ENCODE peak calls at places on chromosomes 5 and 9, in four cellular contexts. M is K562, Z is HCT116, F is HepG2. J is an unnamed sample.

GRCh38 chr5:10552183-10553143 is 11.4 kb upstream of the ANKRD33B start:
- DNase-seq in Z (peak; percentile 42), F (no peak), M (no peak), J (no peak)

GRCh38 chr9:96139592-96140251 is 162.3 kb downstream of the HSD17B3 start:
- DNase-seq in M (no peak), F (no peak), Z (no peak), J (no peak)

GRCh38 chr5:173310296-173310769 is 17.9 kb downstream of the STC2 start:
- DNase-seq in F (no peak), Z (no peak), M (no peak), J (no peak)

GRCh38 chr9:107213561-107214028 is 69.5 kb upstream of the RAD23B start:
- DNase-seq in F (peak; percentile 78), Z (peak; percentile 96), M (no peak), J (peak; percentile 33)

GRCh38 chr5:35117960-35118359 is 70.2 kb upstream of the AGXT2 start:
- DNase-seq in F (no peak), M (no peak), Z (no peak), J (no peak)

GRCh38 chr9:70218767-70219166 is 40.0 kb upstream of the SMC5 start:
- DNase-seq in M (no peak), Z (no peak), F (no peak), J (no peak)

GRCh38 chr9:133954862-133955529 is 37.1 kb downstream of the VAV2 start:
- DNase-seq in Z (no peak), F (no peak), M (no peak), J (no peak)

GRCh38 chr9:72856985-72857631 is 95.7 kb downstream of the ALDH1A1 start:
- DNase-seq in Z (peak; percentile 65), M (peak; percentile 15), F (peak; percentile 65), J (no peak)

GRCh38 chr9:136345281-136346156 is 18.0 kb downstream of the DNLZ start:
- DNase-seq in F (peak; percentile 70), M (peak; percentile 79), Z (no peak), J (no peak)

GRCh38 chr5:55363861-55364260 is 56.1 kb downstream of the MTREX start:
- DNase-seq in M (no peak), Z (no peak), F (no peak), J (no peak)

GRCh38 chr5:30981576-30981975 is 211.9 kb upstream of the CDH6 start:
- DNase-seq in Z (no peak), F (no peak), M (no peak), J (no peak)

GRCh38 chr9:119343161-119343720 is 26.0 kb downstream of the BRINP1 start:
- DNase-seq in M (no peak), Z (no peak), F (no peak), J (no peak)

GRCh38 chr9:79759460-79759859 is 187.7 kb downstream of the TLE4 start:
- DNase-seq in Z (no peak), F (no peak), M (no peak), J (no peak)

GRCh38 chr5:155258139-155258538 is 244.6 kb downstream of the KIF4B start:
- DNase-seq in M (no peak), F (no peak), Z (no peak), J (no peak)

GRCh38 chr5:140133514-140134167 is 7.9 kb downstream of the IGIP start:
- DNase-seq in M (no peak), Z (no peak), F (no peak), J (no peak)

GRCh38 chr9:35051069-35051967 is 21.1 kb downstream of the VCP start:
- DNase-seq in F (peak; percentile 45), M (peak; percentile 50), Z (peak; percentile 27), J (peak; percentile 25)

GRCh38 chr5:34734321-34734720 is 78.2 kb downstream of the RAI14 start:
- DNase-seq in M (no peak), Z (no peak), F (no peak), J (no peak)

GRCh38 chr9:81122749-81123148 is 566.6 kb downstream of the TLE1 start:
- DNase-seq in M (no peak), Z (no peak), F (no peak), J (no peak)

GRCh38 chr5:79077680-79078365 is 8.3 kb downstream of the BHMT2 start:
- DNase-seq in Z (no peak), F (no peak), M (no peak), J (no peak)

GRCh38 chr5:139655727-139656271 is 7.7 kb downstream of the CXXC5 start:
- DNase-seq in Z (no peak), M (no peak), F (peak; percentile 76), J (no peak)

GRCh38 chr9:127895811-127896210 is 3.6 kb downstream of the ST6GALNAC6 start:
- DNase-seq in M (no peak), F (no peak), Z (no peak), J (no peak)

GRCh38 chr5:150517272-150518152 is 9.6 kb downstream of the NDST1 start:
- DNase-seq in Z (peak; percentile 18), M (peak; percentile 78), F (peak; percentile 81), J (no peak)

GRCh38 chr5:139746691-139747582 is 48.7 kb upstream of the PSD2 start:
- DNase-seq in F (no peak), Z (no peak), M (peak; percentile 47), J (no peak)

DNA sequence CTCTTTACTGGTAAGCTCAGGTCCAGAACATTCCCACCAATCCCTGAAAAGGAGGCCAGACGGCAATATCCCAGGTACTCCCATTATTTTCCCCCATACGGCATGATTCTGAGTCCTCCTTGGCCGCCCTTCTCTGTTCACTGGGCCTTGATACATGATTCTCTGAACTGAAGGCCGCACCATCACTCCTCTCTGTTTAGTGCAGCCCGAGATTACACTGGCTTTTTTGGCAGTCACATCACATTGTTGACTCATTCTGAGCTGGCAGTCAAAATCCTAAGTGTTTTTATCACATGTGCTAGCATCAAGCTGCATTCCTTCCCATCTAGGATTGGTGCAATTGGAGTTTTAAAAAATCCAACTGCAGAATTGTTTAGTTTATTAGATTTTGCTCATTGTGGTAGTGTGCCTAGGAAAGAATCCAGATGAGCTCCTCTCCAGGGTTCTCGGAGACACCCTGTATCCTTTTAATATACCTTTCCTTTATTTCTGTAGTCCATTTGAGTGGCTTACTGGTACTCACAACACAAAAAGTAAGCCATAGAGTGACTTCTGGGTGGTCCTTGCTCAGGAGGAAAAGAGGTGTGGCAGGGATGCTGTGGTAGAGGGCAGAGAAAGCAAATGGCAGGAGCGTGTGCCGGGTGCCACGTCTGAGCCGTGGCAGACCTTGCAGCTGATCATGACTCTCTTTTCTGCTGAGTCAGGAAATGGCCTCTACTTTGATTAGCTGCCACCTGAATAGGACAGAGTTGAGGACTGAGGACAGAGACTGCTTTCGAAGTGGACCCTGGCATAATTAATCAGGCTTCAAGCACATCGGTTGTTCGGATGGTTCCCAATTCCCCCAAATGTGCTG is 121.1 kb upstream of the IL12B start:
- DNase-seq in M (no peak), F (no peak), Z (peak; percentile 46), J (peak; percentile 80)
- H3K27ac ChIP-seq in M (no peak overlapping the region), F (no peak overlapping the region), Z (no peak overlapping the region), J (no peak overlapping the region)

DNA sequence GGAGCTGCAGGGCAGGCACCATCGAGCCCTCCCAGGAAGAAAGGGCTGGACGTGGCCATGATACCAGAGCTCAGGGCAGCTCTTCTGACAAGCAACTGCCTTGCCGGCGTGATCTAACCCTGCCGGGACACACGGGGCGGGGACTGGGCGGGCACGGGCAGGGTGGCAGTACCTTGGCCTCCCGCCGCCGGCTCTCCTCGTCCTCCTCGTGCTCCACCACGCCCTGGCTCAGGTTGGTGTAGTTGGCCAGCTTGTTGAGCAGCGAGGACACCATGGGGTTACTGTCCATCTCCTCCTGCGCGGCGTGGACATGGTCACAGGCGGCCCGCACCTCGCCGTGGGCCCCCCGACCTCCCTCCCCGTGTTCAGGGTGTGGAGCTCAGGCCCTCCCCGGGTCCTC is 18.5 kb downstream of the SLC12A7 start:
- DNase-seq in Z (no peak), F (no peak), M (peak; percentile 44), J (no peak)
- TF ChIP-seq TCF7L2 in Z (no peak), F (no peak), M (no peak), J (no peak)

GRCh38 chr5:26572486-26572885 is 465.9 kb downstream of the CDH9 start:
- DNase-seq in M (no peak), F (no peak), Z (no peak), J (no peak)
- TF ChIP-seq SIN3A in M (no peak), F (no peak), Z (no peak), J (no peak)

DNA sequence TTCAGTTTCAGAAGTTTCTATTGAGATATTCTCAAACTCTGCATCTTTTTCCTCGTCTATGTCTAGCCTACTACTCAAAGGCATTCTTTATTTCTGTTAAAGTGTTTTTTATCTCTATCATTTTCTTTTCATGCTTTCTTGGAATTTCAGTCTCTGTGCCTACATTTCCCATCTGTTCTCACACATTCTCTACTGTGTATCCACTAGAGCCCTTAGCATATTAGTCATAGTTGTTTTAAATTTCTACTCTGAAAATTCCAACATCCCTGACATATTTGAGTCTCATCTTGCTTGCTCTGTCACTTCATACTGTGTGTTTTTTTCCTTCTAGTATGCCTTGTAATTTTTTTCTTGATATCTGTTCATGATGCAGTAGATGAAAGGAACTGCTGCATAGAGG is 60.3 kb upstream of the GNA14 start:
- DNase-seq in F (no peak), Z (no peak), M (no peak), J (no peak)
- H3K27ac ChIP-seq in F (no peak overlapping the region), Z (no peak overlapping the region), M (no peak overlapping the region), J (no peak overlapping the region)

GRCh38 chr5:126376443-126376842 is 46.8 kb upstream of the GRAMD2B start:
- DNase-seq in Z (no peak), M (no peak), F (no peak), J (no peak)
- TF ChIP-seq TCF7L2 in Z (no peak), M (no peak), F (no peak), J (no peak)

GRCh38 chr5:126778675-126779403 is 1.9 kb downstream of the LMNB1 start:
- DNase-seq in F (no peak), M (no peak), Z (no peak), J (no peak)
- TF ChIP-seq SIN3A in F (no peak), M (no peak), Z (no peak), J (no peak)

GRCh38 chr9:91425270-91425669 is 1.6 kb upstream of the NFIL3 start:
- DNase-seq in Z (no peak), M (no peak), F (no peak), J (no peak)
- H3K27ac ChIP-seq in Z (no peak overlapping the region), M (no peak overlapping the region), F (no peak overlapping the region), J (no peak overlapping the region)

DNA sequence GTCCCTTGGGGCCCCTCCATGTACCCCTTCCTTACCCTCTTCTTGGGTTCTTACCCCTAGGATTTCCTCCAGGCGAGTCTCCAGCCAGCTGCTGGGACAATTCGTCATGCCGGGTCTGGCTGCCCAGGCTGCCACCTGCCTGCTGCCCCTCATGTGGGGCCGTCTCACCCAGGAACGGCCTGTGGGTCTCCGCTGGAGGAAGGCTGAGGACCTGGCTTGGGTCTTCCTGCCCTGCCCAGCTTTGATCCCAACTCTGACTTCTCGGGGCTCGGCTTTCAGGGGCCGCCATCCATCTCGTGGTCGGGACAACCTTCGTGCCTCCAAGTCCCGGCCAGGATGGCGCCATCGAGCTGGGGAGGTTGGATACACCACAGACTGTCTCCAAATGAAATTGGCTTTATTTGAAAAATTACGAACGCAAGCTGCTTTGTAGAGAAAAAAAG is 38.1 kb downstream of the HMCN2 start:
- DNase-seq in Z (no peak), M (no peak), F (no peak), J (no peak)
- TF ChIP-seq TCF7L2 in Z (no peak), M (no peak), F (no peak), J (no peak)

J was measured in Panc1.